ENCODE peak calls at places on chromosomes 3 and 15, in four cellular contexts. One of them, this sample, is unnamed.

GRCh38 chr3:50275996-50276761 is 2.7 kb upstream of the LSMEM2 start:
- DNase-seq in right lobe of liver: no peak
- DNase-seq in astrocyte: no peak
- DNase-seq in GM12864: no peak
- DNase-seq in this sample: no peak

GRCh38 chr3:59368887-59369286 is 319.1 kb upstream of the CFAP20DC start:
- DNase-seq in right lobe of liver: no peak
- DNase-seq in astrocyte: no peak
- DNase-seq in GM12864: no peak
- DNase-seq in this sample: no peak

GRCh38 chr3:13021141-13021933 is 51.9 kb downstream of the IQSEC1 start:
- DNase-seq in right lobe of liver: no peak
- DNase-seq in astrocyte: no peak
- DNase-seq in GM12864: no peak
- DNase-seq in this sample: peak

GRCh38 chr3:16286161-16286560 is 21.1 kb downstream of the OXNAD1 start:
- DNase-seq in right lobe of liver: no peak
- DNase-seq in astrocyte: no peak
- DNase-seq in GM12864: no peak
- DNase-seq in this sample: no peak

GRCh38 chr3:46370784-46371183 is at the start of gene CCR5:
- DNase-seq in right lobe of liver: no peak
- DNase-seq in astrocyte: no peak
- DNase-seq in GM12864: no peak
- DNase-seq in this sample: no peak

GRCh38 chr15:24861014-24861690 is 93.6 kb upstream of the SNRPN start:
- DNase-seq in right lobe of liver: no peak
- DNase-seq in astrocyte: no peak
- DNase-seq in GM12864: no peak
- DNase-seq in this sample: no peak

GRCh38 chr3:37924453-37924852 is 62.8 kb downstream of the CTDSPL start:
- DNase-seq in right lobe of liver: no peak
- DNase-seq in astrocyte: no peak
- DNase-seq in GM12864: no peak
- DNase-seq in this sample: no peak

GRCh38 chr15:72534522-72534921 is 60.4 kb downstream of the ARIH1 start:
- DNase-seq in right lobe of liver: no peak
- DNase-seq in astrocyte: no peak
- DNase-seq in GM12864: no peak
- DNase-seq in this sample: no peak

GRCh38 chr3:128486157-128486691 is 6.8 kb downstream of the GATA2 start:
- DNase-seq in right lobe of liver: no peak
- DNase-seq in astrocyte: no peak
- DNase-seq in GM12864: no peak
- DNase-seq in this sample: no peak

GRCh38 chr3:177553012-177553411 is 355.7 kb upstream of the TBL1XR1 start:
- DNase-seq in right lobe of liver: no peak
- DNase-seq in astrocyte: no peak
- DNase-seq in GM12864: no peak
- DNase-seq in this sample: no peak

GRCh38 chr3:52432225-52432624 is 12.7 kb downstream of the SEMA3G start:
- DNase-seq in right lobe of liver: no peak
- DNase-seq in astrocyte: no peak
- DNase-seq in GM12864: no peak
- DNase-seq in this sample: peak

GRCh38 chr3:49680493-49681231 is 6.5 kb downstream of the APEH start:
- DNase-seq in right lobe of liver: no peak
- DNase-seq in astrocyte: no peak
- DNase-seq in GM12864: no peak
- DNase-seq in this sample: no peak

GRCh38 chr3:49359623-49360022 is 1.5 kb upstream of the GPX1 start:
- DNase-seq in right lobe of liver: no peak
- DNase-seq in astrocyte: peak
- DNase-seq in GM12864: no peak
- DNase-seq in this sample: no peak

GRCh38 chr15:92605225-92605944 is 50.2 kb downstream of the FAM174B start:
- DNase-seq in right lobe of liver: no peak
- DNase-seq in astrocyte: no peak
- DNase-seq in GM12864: no peak
- DNase-seq in this sample: no peak

GRCh38 chr15:81054236-81054635 is 53.5 kb downstream of the TLNRD1 start:
- DNase-seq in right lobe of liver: no peak
- DNase-seq in astrocyte: peak
- DNase-seq in GM12864: no peak
- DNase-seq in this sample: no peak

DNA sequence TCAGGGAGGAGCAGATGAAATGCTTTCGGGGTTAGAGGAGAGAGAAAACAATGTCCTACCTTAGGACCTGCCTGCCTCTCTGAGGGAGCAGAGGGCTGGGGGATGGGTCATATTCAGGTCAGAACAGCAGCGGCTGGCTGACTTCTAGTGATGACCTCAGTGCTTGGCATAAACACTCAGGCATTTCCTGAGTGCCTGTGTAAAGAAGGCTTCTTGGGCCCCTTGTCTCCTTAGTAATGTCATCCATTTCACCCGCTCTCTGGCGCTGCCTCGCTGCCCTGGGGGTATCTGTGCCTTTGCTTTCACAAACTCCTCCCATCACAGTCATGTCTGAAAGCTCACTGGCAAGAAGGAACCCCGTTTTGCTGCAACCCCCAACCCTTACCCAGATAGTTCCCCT is 82.9 kb upstream of the GSK3B start:
- DNase-seq in right lobe of liver: no peak
- DNase-seq in astrocyte: peak
- DNase-seq in GM12864: no peak
- DNase-seq in this sample: no peak
- H3K4me3 ChIP-seq in right lobe of liver: no peak
- H3K4me3 ChIP-seq in astrocyte: no peak
- H3K4me3 ChIP-seq in GM12864: no peak
- H3K4me3 ChIP-seq in this sample: no peak

GRCh38 chr3:172047567-172048115 is 8.3 kb downstream of the FNDC3B start:
- DNase-seq in right lobe of liver: no peak
- DNase-seq in astrocyte: no peak
- DNase-seq in GM12864: no peak
- DNase-seq in this sample: no peak
- H3K4me3 ChIP-seq in right lobe of liver: no peak
- H3K4me3 ChIP-seq in astrocyte: no peak
- H3K4me3 ChIP-seq in GM12864: no peak
- H3K4me3 ChIP-seq in this sample: no peak

GRCh38 chr3:109806929-109807328 is 469.6 kb upstream of the DPPA4 start:
- DNase-seq in right lobe of liver: no peak
- DNase-seq in astrocyte: peak
- DNase-seq in GM12864: no peak
- DNase-seq in this sample: no peak
- H3K4me3 ChIP-seq in right lobe of liver: no peak
- H3K4me3 ChIP-seq in astrocyte: no peak
- H3K4me3 ChIP-seq in GM12864: no peak
- H3K4me3 ChIP-seq in this sample: no peak

DNA sequence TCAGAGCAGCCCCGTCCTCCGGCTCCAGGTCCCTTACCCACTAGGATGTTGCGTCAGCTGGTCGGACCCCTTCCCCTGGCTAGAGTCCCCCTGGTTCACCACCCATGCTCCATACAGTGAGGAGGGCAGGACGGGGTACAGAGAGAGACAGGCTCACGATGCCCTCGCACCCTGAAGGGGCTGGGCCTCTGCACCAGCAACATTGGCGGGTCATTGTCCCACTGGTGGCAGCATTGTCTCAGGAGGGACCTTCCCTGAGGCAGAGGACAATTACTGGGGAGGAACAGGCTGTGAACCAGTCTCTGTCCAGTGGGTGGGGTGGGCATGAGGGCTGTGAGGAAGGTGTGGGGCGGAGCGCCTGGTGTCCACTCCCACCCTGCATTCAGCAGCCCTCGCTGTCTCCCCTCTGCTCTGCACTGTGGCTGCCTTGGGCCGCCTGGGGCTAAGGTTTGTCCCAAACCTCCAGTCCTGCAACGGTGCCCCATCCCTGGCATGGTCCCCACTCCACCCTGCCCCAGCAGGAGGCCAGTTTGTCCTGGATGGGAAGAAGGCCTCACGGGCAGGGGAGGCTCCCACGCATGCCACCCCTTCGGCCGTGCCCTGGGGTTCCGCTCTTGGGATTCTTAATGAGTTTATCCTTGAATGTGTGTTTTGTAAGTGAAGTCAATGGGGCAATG is 48.0 kb upstream of the KLF13 start:
- DNase-seq in right lobe of liver: peak
- DNase-seq in astrocyte: no peak
- DNase-seq in GM12864: no peak
- DNase-seq in this sample: peak
- H3K4me3 ChIP-seq in right lobe of liver: no peak
- H3K4me3 ChIP-seq in astrocyte: no peak
- H3K4me3 ChIP-seq in GM12864: no peak
- H3K4me3 ChIP-seq in this sample: no peak

GRCh38 chr3:99213019-99213418 is 311.5 kb upstream of the DCBLD2 start:
- DNase-seq in right lobe of liver: no peak
- DNase-seq in astrocyte: no peak
- DNase-seq in GM12864: no peak
- DNase-seq in this sample: no peak

GRCh38 chr3:99211309-99211708 is 309.8 kb upstream of the DCBLD2 start:
- DNase-seq in right lobe of liver: no peak
- DNase-seq in astrocyte: no peak
- DNase-seq in GM12864: no peak
- DNase-seq in this sample: no peak
- H3K4me3 ChIP-seq in right lobe of liver: no peak
- H3K4me3 ChIP-seq in astrocyte: no peak
- H3K4me3 ChIP-seq in GM12864: no peak
- H3K4me3 ChIP-seq in this sample: no peak

GRCh38 chr3:150385296-150386242 is 22.5 kb upstream of the TSC22D2 start:
- DNase-seq in right lobe of liver: no peak
- DNase-seq in astrocyte: no peak
- DNase-seq in GM12864: no peak
- DNase-seq in this sample: no peak
- H3K4me3 ChIP-seq in right lobe of liver: no peak
- H3K4me3 ChIP-seq in astrocyte: no peak
- H3K4me3 ChIP-seq in GM12864: no peak
- H3K4me3 ChIP-seq in this sample: no peak

GRCh38 chr15:67821784-67822451 is 3.4 kb upstream of the SKOR1 start:
- DNase-seq in right lobe of liver: no peak
- DNase-seq in astrocyte: no peak
- DNase-seq in GM12864: no peak
- DNase-seq in this sample: peak

GRCh38 chr15:67822537-67823370 is 2.6 kb upstream of the SKOR1 start:
- DNase-seq in right lobe of liver: no peak
- DNase-seq in astrocyte: no peak
- DNase-seq in GM12864: no peak
- DNase-seq in this sample: peak

GRCh38 chr15:67820147-67820991 is 4.9 kb upstream of the SKOR1 start:
- DNase-seq in right lobe of liver: no peak
- DNase-seq in astrocyte: no peak
- DNase-seq in GM12864: no peak
- DNase-seq in this sample: peak

GRCh38 chr15:67819636-67820035 is 5.7 kb upstream of the SKOR1 start:
- DNase-seq in right lobe of liver: no peak
- DNase-seq in astrocyte: no peak
- DNase-seq in GM12864: no peak
- DNase-seq in this sample: peak

GRCh38 chr15:67820992-67821783 is 4.1 kb upstream of the SKOR1 start:
- DNase-seq in right lobe of liver: no peak
- DNase-seq in astrocyte: peak
- DNase-seq in GM12864: no peak
- DNase-seq in this sample: peak
- H3K4me3 ChIP-seq in right lobe of liver: no peak
- H3K4me3 ChIP-seq in astrocyte: no peak
- H3K4me3 ChIP-seq in GM12864: no peak
- H3K4me3 ChIP-seq in this sample: no peak

GRCh38 chr3:14430706-14431470 is 28.5 kb downstream of the SLC6A6 start:
- DNase-seq in right lobe of liver: no peak
- DNase-seq in astrocyte: no peak
- DNase-seq in GM12864: no peak
- DNase-seq in this sample: no peak

GRCh38 chr3:14432996-14433572 is 30.7 kb downstream of the SLC6A6 start:
- DNase-seq in right lobe of liver: no peak
- DNase-seq in astrocyte: no peak
- DNase-seq in GM12864: no peak
- DNase-seq in this sample: peak

GRCh38 chr3:14434105-14434504 is 31.7 kb downstream of the SLC6A6 start:
- DNase-seq in right lobe of liver: no peak
- DNase-seq in astrocyte: peak
- DNase-seq in GM12864: no peak
- DNase-seq in this sample: no peak

GRCh38 chr3:14431556-14431927 is 29.1 kb downstream of the SLC6A6 start:
- DNase-seq in right lobe of liver: no peak
- DNase-seq in astrocyte: no peak
- DNase-seq in GM12864: peak
- DNase-seq in this sample: peak

GRCh38 chr3:14431928-14432834 is 29.8 kb downstream of the SLC6A6 start:
- DNase-seq in right lobe of liver: peak
- DNase-seq in astrocyte: peak
- DNase-seq in GM12864: peak
- DNase-seq in this sample: peak
- H3K4me3 ChIP-seq in right lobe of liver: no peak
- H3K4me3 ChIP-seq in astrocyte: peak
- H3K4me3 ChIP-seq in GM12864: peak
- H3K4me3 ChIP-seq in this sample: peak

DNA sequence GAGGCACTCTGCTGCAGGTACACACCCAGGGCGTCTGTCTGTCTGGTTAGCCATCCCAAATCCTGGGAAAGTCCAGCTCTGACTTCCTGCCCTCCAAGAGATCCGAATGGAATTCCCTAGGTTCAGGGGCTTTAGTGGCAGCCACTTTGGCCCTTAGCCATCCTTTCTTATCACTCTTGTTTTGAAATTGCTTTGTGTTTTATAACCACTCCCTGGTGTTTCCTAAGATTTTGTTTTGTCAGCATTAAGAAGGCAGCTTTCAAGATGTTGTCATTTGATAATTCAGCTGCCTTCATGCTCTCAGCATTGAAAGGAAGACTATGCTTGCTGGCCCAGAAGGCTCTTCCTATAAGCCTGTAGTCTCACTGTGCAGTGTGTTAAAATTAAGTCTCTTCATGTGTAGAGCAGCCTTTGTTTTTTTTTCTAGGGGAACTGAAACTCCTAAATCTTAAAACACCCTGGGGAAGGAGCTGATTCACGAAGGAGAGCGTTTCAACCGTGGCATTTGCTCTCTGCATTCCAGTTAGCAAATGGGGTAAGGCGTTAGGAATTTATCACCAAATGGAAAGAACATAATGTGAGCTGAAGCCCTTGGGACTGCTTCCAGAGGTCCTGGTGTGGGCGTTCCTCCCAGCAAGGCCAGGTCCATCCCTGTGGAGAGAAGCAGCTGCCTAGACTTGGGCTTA is 14.2 kb upstream of the CLEC3B start:
- DNase-seq in right lobe of liver: no peak
- DNase-seq in astrocyte: peak
- DNase-seq in GM12864: no peak
- DNase-seq in this sample: no peak
- H3K4me3 ChIP-seq in right lobe of liver: no peak
- H3K4me3 ChIP-seq in astrocyte: peak
- H3K4me3 ChIP-seq in GM12864: no peak
- H3K4me3 ChIP-seq in this sample: no peak